ENCODE peak calls at places on chromosomes 12 and 14, in five cellular contexts. H is spleen; K is naive thymus-derived CD8-positive, alpha-beta T cell; L is Calu3; E is NCI-H1092 treated with DMSO at 0.1 percent for 48 hours. R is an unnamed sample.

GRCh38 chr12:6867407-6868210 is at the start of gene TPI1:
- DNase-seq in H (peak), K (peak), L (peak), E (peak), R (peak)

GRCh38 chr12:460301-461230 is 827 bp downstream of the B4GALNT3 start:
- DNase-seq in H (peak), K (peak), L (no peak), E (peak), R (peak)

GRCh38 chr14:90034156-90034555 is 27.6 kb upstream of the KCNK13 start:
- DNase-seq in H (no peak), K (no peak), L (no peak), E (no peak), R (no peak)

GRCh38 chr12:94107910-94108309 is 40.5 kb upstream of the PLXNC1 start:
- DNase-seq in H (no peak), K (no peak), L (no peak), E (no peak), R (no peak)

GRCh38 chr14:95123895-95124579 is 33.3 kb downstream of the DICER1 start:
- DNase-seq in H (no peak), K (no peak), L (no peak), E (no peak), R (no peak)

GRCh38 chr12:107557589-107558100 is 128.0 kb upstream of the PWP1 start:
- DNase-seq in H (no peak), K (no peak), L (no peak), E (no peak), R (no peak)

GRCh38 chr14:91245029-91245428 is 525 bp upstream of the GPR68 start:
- DNase-seq in H (peak), K (peak), L (no peak), E (no peak), R (no peak)

GRCh38 chr12:107319536-107320030 is 226.2 kb upstream of the CRY1 start:
- DNase-seq in H (peak), K (peak), L (no peak), E (no peak), R (no peak)

GRCh38 chr14:22569106-22569748 is 19.8 kb downstream of the DAD1 start:
- DNase-seq in H (no peak), K (no peak), L (no peak), E (no peak), R (no peak)

GRCh38 chr14:101248840-101249675 is 312.2 kb upstream of the DIO3 start:
- DNase-seq in H (peak), K (peak), L (no peak), E (no peak), R (peak)

GRCh38 chr12:124039276-124039675 is 66.3 kb downstream of the ZNF664 start:
- DNase-seq in H (no peak), K (no peak), L (no peak), E (no peak), R (no peak)

GRCh38 chr12:127063339-127064090 is 1203.5 kb upstream of the TMEM132C start:
- DNase-seq in H (no peak), K (no peak), L (no peak), E (no peak), R (no peak)

GRCh38 chr12:11855993-11856374 is 206.5 kb downstream of the ETV6 start:
- DNase-seq in H (no peak), K (no peak), L (no peak), E (peak), R (no peak)

GRCh38 chr14:37546621-37547447 is 48.2 kb downstream of the FOXA1 start:
- DNase-seq in H (no peak), K (no peak), L (peak), E (peak), R (no peak)

GRCh38 chr12:81518638-81519037 is 240.5 kb downstream of the PPFIA2 start:
- DNase-seq in H (no peak), K (no peak), L (no peak), E (no peak), R (no peak)

GRCh38 chr12:112543666-112544185 is 125.0 kb downstream of the PTPN11 start:
- DNase-seq in H (no peak), K (no peak), L (no peak), E (no peak), R (no peak)

GRCh38 chr12:124498178-124498869 is 69.1 kb downstream of the NCOR2 start:
- DNase-seq in H (no peak), K (no peak), L (no peak), E (no peak), R (no peak)

GRCh38 chr12:64004639-64005038 is 160.1 kb downstream of the SRGAP1 start:
- DNase-seq in H (no peak), K (no peak), L (no peak), E (no peak), R (no peak)

GRCh38 chr14:69647216-69647615 is 35.8 kb downstream of the SUSD6 start:
- DNase-seq in H (no peak), K (no peak), L (no peak), E (no peak), R (no peak)

GRCh38 chr12:93742086-93742934 is 65.1 kb downstream of the CRADD start:
- DNase-seq in H (peak), K (no peak), L (peak), E (peak), R (peak)

GRCh38 chr14:53054457-53054856 is 98.7 kb downstream of the DDHD1 start:
- DNase-seq in H (no peak), K (no peak), L (no peak), E (no peak), R (no peak)

GRCh38 chr14:74737753-74738325 is 24.9 kb downstream of the FCF1 start:
- DNase-seq in H (no peak), K (no peak), L (no peak), E (no peak), R (no peak)

GRCh38 chr12:13088503-13088902 is 15.0 kb downstream of the GSG1 start:
- DNase-seq in H (no peak), K (no peak), L (no peak), E (no peak), R (no peak)

GRCh38 chr14:92625213-92625612 is 111.6 kb downstream of the RIN3 start:
- DNase-seq in H (no peak), K (no peak), L (no peak), E (no peak), R (no peak)

GRCh38 chr12:22538336-22538735 is 6.0 kb downstream of the C2CD5 start:
- DNase-seq in H (no peak), K (no peak), L (no peak), E (no peak), R (no peak)

GRCh38 chr12:64387201-64387816 is 3.2 kb downstream of the C12orf56 start:
- DNase-seq in H (no peak), K (no peak), L (no peak), E (no peak), R (no peak)

R was measured in posterior vena cava.